ENCODE peak calls at places on chromosomes 5 and 9, in nine cellular contexts. A is BJ, O is heart right ventricle, S is GM23338, I is GM12865, X is fibroblast of lung, E is AG04450, C is astrocyte, Z is fibroblast of mammary gland. H is an unnamed sample.

GRCh38 chr9:137956688-137957385 is 79.3 kb downstream of the CACNA1B start:
- DNase-seq in S (no peak), Z (no peak), I (peak), C (no peak), O (no peak), E (no peak), A (no peak), X (no peak), H (no peak)

GRCh38 chr5:3656803-3657202 is 61.2 kb downstream of the IRX1 start:
- DNase-seq in E (no peak), O (no peak), I (no peak), X (no peak), Z (no peak), C (no peak), A (no peak), S (no peak), H (peak)

GRCh38 chr9:80644044-80644443 is 1045.3 kb downstream of the TLE1 start:
- DNase-seq in S (no peak), I (no peak), A (no peak), O (no peak), X (no peak), Z (no peak), C (no peak), E (no peak), H (no peak)

GRCh38 chr5:3833566-3833965 is 237.9 kb downstream of the IRX1 start:
- DNase-seq in Z (no peak), A (no peak), I (no peak), E (no peak), X (no peak), S (no peak), C (no peak), O (no peak), H (no peak)

GRCh38 chr5:22998362-22998761 is 145.2 kb upstream of the CDH12 start:
- DNase-seq in Z (no peak), X (no peak), E (no peak), S (no peak), A (no peak), I (no peak), C (no peak), O (no peak), H (no peak)

GRCh38 chr5:135209495-135209837 is 175.4 kb upstream of the PITX1 start:
- DNase-seq in X (no peak), E (no peak), O (no peak), I (no peak), Z (no peak), S (no peak), C (no peak), A (no peak), H (peak)

GRCh38 chr9:122092611-122093506 is at the start of gene TTLL11:
- DNase-seq in A (peak), O (peak), S (peak), X (peak), Z (peak), E (peak), C (peak), I (peak), H (peak)

GRCh38 chr5:134551891-134552290 is 26.4 kb downstream of the JADE2 start:
- DNase-seq in O (no peak), C (no peak), A (no peak), Z (no peak), I (no peak), X (peak), E (no peak), S (no peak), H (no peak)

GRCh38 chr5:157989296-157989695 is 130.4 kb upstream of the CLINT1 start:
- DNase-seq in A (no peak), I (no peak), X (peak), O (no peak), S (no peak), C (peak), Z (no peak), E (no peak), H (no peak)

GRCh38 chr5:58009754-58010153 is 450.1 kb downstream of the PLK2 start:
- DNase-seq in S (no peak), Z (no peak), E (no peak), A (no peak), I (no peak), X (no peak), C (no peak), O (no peak), H (no peak)

GRCh38 chr5:132074772-132075718 is 1.5 kb downstream of the CSF2 start:
- DNase-seq in Z (no peak), A (no peak), E (no peak), S (no peak), I (no peak), C (no peak), X (no peak), O (no peak), H (peak)

GRCh38 chr5:132072508-132072907 is 1.1 kb upstream of the CSF2 start:
- DNase-seq in S (no peak), A (no peak), C (no peak), X (no peak), O (no peak), Z (no peak), E (no peak), I (no peak), H (no peak)

GRCh38 chr5:132072070-132072469 is 1.5 kb upstream of the CSF2 start:
- DNase-seq in A (no peak), S (no peak), E (no peak), C (no peak), O (no peak), Z (no peak), X (no peak), I (no peak), H (no peak)

GRCh38 chr5:132074091-132074771 is 642 bp downstream of the CSF2 start:
- DNase-seq in O (no peak), I (no peak), X (no peak), C (no peak), E (no peak), Z (no peak), S (no peak), A (no peak), H (no peak)

GRCh38 chr5:132073231-132074013 is at the start of gene CSF2:
- DNase-seq in I (no peak), Z (peak), A (no peak), S (no peak), X (peak), O (no peak), E (no peak), C (peak), H (no peak)
- H3K4me3 ChIP-seq in I (no peak), Z (no peak), A (no peak), S (no peak), X (no peak), O (no peak), E (no peak), C (no peak), H (no peak)

GRCh38 chr9:136111910-136112309 is 6.8 kb downstream of the TMEM250 start:
- DNase-seq in Z (no peak), O (no peak), C (no peak), S (no peak), A (no peak), X (no peak), I (no peak), E (no peak), H (no peak)

GRCh38 chr9:136111190-136111589 is 7.5 kb downstream of the TMEM250 start:
- DNase-seq in O (no peak), I (no peak), E (no peak), X (no peak), C (no peak), A (no peak), S (no peak), Z (no peak), H (no peak)

GRCh38 chr9:136108648-136109266 is 9.9 kb downstream of the TMEM250 start:
- DNase-seq in S (no peak), Z (no peak), O (no peak), E (no peak), I (no peak), C (no peak), A (no peak), X (no peak), H (no peak)

GRCh38 chr9:136109351-136110081 is 9.2 kb downstream of the TMEM250 start:
- DNase-seq in Z (peak), E (peak), I (peak), A (peak), C (peak), O (peak), S (peak), X (peak), H (peak)

GRCh38 chr9:136110082-136111061 is 8.3 kb downstream of the TMEM250 start:
- DNase-seq in Z (peak), O (peak), A (no peak), C (no peak), S (peak), I (peak), E (no peak), X (peak), H (peak)
- TF ChIP-seq CTCF in Z (peak), O (no peak), A (peak), C (no peak), S (peak), I (peak), E (peak), X (peak), H (peak)

DNA sequence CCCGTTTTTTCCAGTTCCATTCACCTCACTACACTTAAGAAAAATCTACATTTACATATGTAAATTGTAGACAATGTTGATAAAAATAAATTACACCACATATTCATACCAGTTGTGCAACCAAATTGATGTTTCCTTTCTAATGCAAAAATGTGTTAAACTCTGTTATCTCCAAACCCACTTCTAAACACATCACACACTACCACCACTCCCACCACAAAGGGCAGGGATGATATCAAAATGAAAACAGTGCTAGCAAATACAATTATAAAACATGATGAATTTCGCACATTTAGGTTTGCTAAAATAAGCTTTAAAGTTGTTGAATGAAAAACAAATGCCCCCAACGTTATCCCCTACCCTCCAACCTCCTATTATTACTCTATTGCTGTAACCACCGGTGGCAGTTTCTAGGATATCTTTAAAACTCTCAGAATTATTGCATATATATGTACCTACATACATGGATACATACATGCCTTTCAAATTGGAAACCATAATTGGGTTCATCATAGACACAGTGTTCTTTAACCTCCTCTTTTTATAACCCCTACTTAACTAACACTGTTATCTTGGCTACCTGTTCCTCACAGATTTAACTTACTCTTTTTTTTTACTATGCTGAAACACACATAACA is 21.4 kb downstream of the SERINC5 start:
- DNase-seq in O (no peak), A (no peak), X (peak), E (no peak), S (no peak), Z (no peak), C (no peak), I (no peak), H (peak)
- H3K4me3 ChIP-seq in O (no peak), A (no peak), X (no peak), E (no peak), S (no peak), Z (no peak), C (no peak), I (no peak), H (no peak)

GRCh38 chr5:61163905-61164304 is 1.6 kb upstream of the SMIM15 start:
- DNase-seq in X (no peak), A (no peak), E (no peak), I (no peak), O (no peak), S (no peak), C (no peak), Z (no peak), H (no peak)

GRCh38 chr5:61168951-61169350 is 6.7 kb upstream of the SMIM15 start:
- DNase-seq in C (no peak), A (no peak), I (no peak), O (no peak), S (no peak), E (no peak), X (no peak), Z (no peak), H (no peak)

GRCh38 chr5:61171479-61171878 is 9.2 kb upstream of the SMIM15 start:
- DNase-seq in O (no peak), X (no peak), I (no peak), A (no peak), E (no peak), Z (no peak), S (no peak), C (no peak), H (no peak)

GRCh38 chr5:61162832-61163567 is 732 bp upstream of the SMIM15 start:
- DNase-seq in A (no peak), X (peak), E (no peak), O (no peak), Z (peak), C (peak), S (peak), I (peak), H (no peak)

DNA sequence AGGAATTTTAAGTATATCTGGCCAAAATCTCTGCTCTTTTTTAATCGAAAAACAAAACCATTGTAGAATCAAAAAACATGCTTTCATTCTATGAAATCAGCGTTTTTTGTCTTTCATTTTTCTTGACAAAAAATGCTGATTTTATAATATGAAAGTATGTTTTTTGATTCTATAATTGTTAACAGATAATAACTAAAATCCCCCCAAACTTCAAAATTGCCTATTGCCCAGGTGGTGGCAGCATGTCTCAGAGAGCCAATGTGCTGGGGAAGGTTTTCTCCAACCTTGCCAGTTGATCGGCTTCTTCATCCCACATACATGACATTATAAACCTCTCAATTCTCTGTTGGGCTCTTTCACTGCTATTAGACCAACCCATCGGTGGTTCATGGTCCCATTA is 5.1 kb upstream of the SMIM15 start:
- DNase-seq in Z (peak), E (no peak), S (peak), O (no peak), A (no peak), X (peak), I (peak), C (peak), H (peak)
- TF ChIP-seq CTCF in Z (peak), E (peak), S (peak), O (peak), A (peak), X (peak), I (peak), C (peak), H (peak)

DNA sequence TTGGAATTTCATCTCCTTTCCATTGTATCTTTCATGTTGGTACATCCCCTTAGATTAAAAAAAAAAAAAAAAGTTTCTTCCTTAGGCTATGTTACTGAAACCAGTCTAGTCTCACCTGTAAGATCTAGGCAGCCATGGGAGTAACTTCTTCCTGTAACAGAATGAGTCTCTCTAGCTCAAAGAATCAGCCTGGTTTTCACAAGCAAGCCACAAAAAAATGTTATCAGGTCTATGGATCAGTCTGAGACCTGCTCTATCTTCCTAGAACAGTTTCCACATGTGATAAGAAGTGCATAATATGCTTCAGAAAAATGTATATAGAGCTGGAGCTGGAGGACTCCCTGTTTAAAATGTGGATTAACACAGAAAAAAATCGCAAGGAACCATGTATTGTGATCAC is 53.8 kb downstream of the ARRDC3 start:
- DNase-seq in X (no peak), O (no peak), A (no peak), I (no peak), Z (no peak), C (no peak), S (no peak), E (no peak), H (no peak)
- H3K4me3 ChIP-seq in X (no peak), O (no peak), A (no peak), I (no peak), Z (no peak), C (no peak), S (no peak), E (no peak), H (no peak)